ENCODE peak calls at places on chromosomes 13 and 19, in four cellular contexts. U, I, K and R are unnamed samples. For H3K4me1, the result is how much of the 10 kb centered on the place peaks cover.

GRCh38 chr13:73404581-73404980 is 345.8 kb downstream of the KLF5 start:
- DNase-seq in U (no peak), I (no peak), K (no peak), R (no peak)

GRCh38 chr19:38848299-38849146 is 1.3 kb downstream of the HNRNPL start:
- DNase-seq in U (no peak), I (no peak), K (no peak), R (peak)

GRCh38 chr19:296476-297225 is 5.4 kb upstream of the PLPP2 start:
- DNase-seq in U (peak), I (no peak), K (no peak), R (no peak)

GRCh38 chr19:22600690-22601648 is 33.2 kb upstream of the ZNF492 start:
- DNase-seq in U (no peak), I (no peak), K (no peak), R (no peak)

GRCh38 chr13:29125934-29126424 is 305.8 kb downstream of the MTUS2 start:
- DNase-seq in U (no peak), I (no peak), K (no peak), R (no peak)

GRCh38 chr13:37295046-37295445 is 189.6 kb upstream of the CSNK1A1L start:
- DNase-seq in U (peak), I (no peak), K (no peak), R (no peak)

GRCh38 chr13:35470671-35471465 is 5.6 kb downstream of the MAB21L1 start:
- DNase-seq in U (no peak), I (peak), K (no peak), R (peak)

GRCh38 chr13:21079761-21080730 is 18.7 kb upstream of the LATS2 start:
- DNase-seq in U (no peak), I (peak), K (peak), R (no peak)

GRCh38 chr13:44068737-44069136 is 189.0 kb downstream of the LACC1 start:
- DNase-seq in U (no peak), I (no peak), K (no peak), R (no peak)

GRCh38 chr19:50449236-50449899 is 16.7 kb downstream of the MYBPC2 start:
- DNase-seq in U (no peak), I (no peak), K (no peak), R (no peak)

GRCh38 chr19:40650749-40651305 is 39.6 kb downstream of the NUMBL start:
- DNase-seq in U (no peak), I (peak), K (no peak), R (no peak)

GRCh38 chr19:43519436-43520088 is 7.4 kb downstream of the ETHE1 start:
- DNase-seq in U (peak), I (peak), K (peak), R (peak)

GRCh38 chr13:107685876-107686275 is 529.5 kb downstream of the LIG4 start:
- DNase-seq in U (no peak), I (no peak), K (no peak), R (no peak)

GRCh38 chr13:53064721-53065120 is 36.1 kb downstream of the OLFM4 start:
- DNase-seq in U (no peak), I (peak), K (no peak), R (peak)

GRCh38 chr19:48634424-48635262 is 2.5 kb downstream of the DBP start:
- DNase-seq in U (peak), I (peak), K (peak), R (peak)
- TF ChIP-seq EP300 in U (no peak), I (peak), K (no peak), R (peak)

GRCh38 chr19:56110515-56111448 is 10.3 kb downstream of the ZNF787 start:
- DNase-seq in U (peak), I (no peak), K (peak), R (peak)
- H3K4me1 ChIP-seq in U (half or more), I (half or more), K (half or more), R (under half)

GRCh38 chr13:45340422-45341033 is 455 bp downstream of the TPT1 start:
- DNase-seq in U (peak), I (peak), K (peak), R (peak)
- TF ChIP-seq EP300 in U (peak), I (peak), K (no peak), R (peak)

GRCh38 chr19:29115181-29115580 is 97.8 kb downstream of the UQCRFS1 start:
- DNase-seq in U (no peak), I (no peak), K (no peak), R (no peak)

GRCh38 chr19:29118384-29118783 is 94.6 kb downstream of the UQCRFS1 start:
- DNase-seq in U (no peak), I (peak), K (no peak), R (no peak)

GRCh38 chr19:29120471-29120870 is 92.5 kb downstream of the UQCRFS1 start:
- DNase-seq in U (no peak), I (no peak), K (no peak), R (no peak)

GRCh38 chr19:29119582-29119981 is 93.4 kb downstream of the UQCRFS1 start:
- DNase-seq in U (no peak), I (no peak), K (no peak), R (no peak)

DNA sequence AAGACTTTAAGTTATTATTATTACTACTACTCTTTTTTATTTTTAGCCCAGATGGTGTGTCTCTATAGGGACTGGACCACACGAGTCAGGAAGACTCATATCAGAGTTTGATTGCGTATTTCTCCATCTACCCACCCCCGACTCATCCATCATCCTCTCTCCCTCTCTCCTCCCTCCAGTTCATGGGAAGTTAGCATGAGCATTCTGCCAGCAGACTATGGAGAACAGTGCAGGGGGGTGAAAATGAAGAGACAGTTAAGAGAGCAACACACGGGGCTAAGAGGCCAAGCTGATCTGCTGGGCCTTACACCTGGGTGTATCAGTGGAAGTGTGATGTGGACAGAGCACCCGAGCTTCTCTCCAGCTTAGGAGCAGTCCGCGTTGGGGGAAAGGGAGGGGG is 95.0 kb downstream of the UQCRFS1 start:
- DNase-seq in U (no peak), I (no peak), K (no peak), R (no peak)
- H3K4me1 ChIP-seq in U (under half), I (under half), K (under half), R (under half)

GRCh38 chr13:95247857-95248256 is 53.4 kb downstream of the ABCC4 start:
- DNase-seq in U (no peak), I (no peak), K (no peak), R (no peak)
- TF ChIP-seq EP300 in U (no peak), I (no peak), K (no peak), R (no peak)

DNA sequence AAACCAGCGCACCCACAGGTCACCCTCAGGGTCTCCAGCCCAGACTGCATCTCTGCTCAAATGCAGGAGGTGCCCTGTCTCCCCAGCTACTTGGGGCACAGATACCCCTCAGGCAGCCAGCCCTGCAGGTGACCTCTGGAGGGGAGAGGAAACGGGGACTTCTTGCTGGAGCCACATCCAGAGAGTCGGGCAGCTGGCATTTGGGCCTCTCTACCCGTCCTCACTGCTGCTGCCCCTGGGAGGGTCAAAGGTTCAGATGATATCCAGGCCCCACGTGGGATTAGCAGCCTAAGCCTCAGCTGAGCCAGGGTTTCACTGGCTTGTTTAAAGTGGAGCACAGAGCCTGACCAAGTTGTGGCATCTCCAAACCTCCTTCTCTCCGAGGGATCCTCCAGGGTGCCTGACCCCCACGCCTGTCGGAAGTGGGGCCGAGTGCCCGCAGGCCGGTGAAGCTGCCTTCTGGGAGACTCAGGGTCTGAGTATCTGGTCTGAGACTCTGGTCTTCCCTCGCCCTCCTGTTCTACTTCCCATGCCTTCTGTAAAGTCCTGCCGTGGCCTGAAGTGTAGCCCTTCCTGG is 2.2 kb downstream of the RASA3 start:
- DNase-seq in U (no peak), I (no peak), K (no peak), R (no peak)
- H3K4me1 ChIP-seq in U (under half), I (under half), K (under half), R (under half)